ENCODE peak calls at places on chromosomes 3 and 15, in five cellular contexts. I is activated CD4-positive, alpha-beta memory T cell treated with anti-CD3 and anti-CD28 coated beads, Interleukin-2, amount 10 ng/mL, durations not matched to agents 7 days and 5 days; U is HAP-1; W is NCI-H2081; J is HTR-8/SVneo. Y is an unnamed sample.

GRCh38 chr15:40695469-40695910 is 516 bp downstream of the RAD51 start:
- DNase-seq in I (no peak), U (peak; percentile 31), W (peak; percentile 35), J (peak; percentile 19), Y (no peak)

GRCh38 chr15:62857411-62857853 is 185.1 kb upstream of the TPM1 start:
- DNase-seq in I (peak; percentile 28), U (no peak), W (no peak), J (no peak), Y (no peak)

GRCh38 chr15:51051776-51052175 is 42.9 kb downstream of the TNFAIP8L3 start:
- DNase-seq in I (no peak), U (no peak), W (no peak), J (no peak), Y (peak; percentile 65)

GRCh38 chr3:151709847-151710246 is 23.9 kb upstream of the AADACL2 start:
- DNase-seq in I (no peak), U (no peak), W (no peak), J (no peak), Y (no peak)

GRCh38 chr3:193677734-193678133 is 84.7 kb downstream of the OPA1 start:
- DNase-seq in I (no peak), U (no peak), W (no peak), J (no peak), Y (no peak)

GRCh38 chr3:120153294-120153693 is 59.0 kb upstream of the GSK3B start:
- DNase-seq in I (no peak), U (no peak), W (no peak), J (no peak), Y (no peak)

GRCh38 chr3:73279-73678 is 123.3 kb upstream of the CHL1 start:
- DNase-seq in I (no peak), U (peak; percentile 47), W (no peak), J (no peak), Y (no peak)

GRCh38 chr3:153284282-153284938 is 122.4 kb downstream of the RAP2B start:
- DNase-seq in I (peak; percentile 45), U (no peak), W (peak; percentile 53), J (peak; percentile 45), Y (peak; percentile 3)

GRCh38 chr15:60757831-60758570 is 279.1 kb upstream of the ICE2 start:
- DNase-seq in I (no peak), U (no peak), W (peak; percentile 27), J (no peak), Y (peak; percentile 84)